ENCODE peak calls at places on chromosomes 5 and 9, in five cellular contexts. X is DND-41, V is MM.1S, B is SK-N-MC, Q is hepatocyte. K is an unnamed sample.

GRCh38 chr9:137233143-137233980 is 2.7 kb downstream of the SLC34A3 start:
- DNase-seq in X (no peak), V (no peak), B (no peak), Q (no peak), K (no peak)

GRCh38 chr9:120436937-120437592 is 142.9 kb downstream of the CDK5RAP2 start:
- DNase-seq in X (no peak), V (no peak), B (no peak), Q (no peak), K (no peak)

GRCh38 chr5:66864240-66864884 is 268.2 kb downstream of the MAST4 start:
- DNase-seq in X (peak), V (peak), B (no peak), Q (no peak), K (peak)

GRCh38 chr9:134007571-134007970 is 15.4 kb upstream of the VAV2 start:
- DNase-seq in X (no peak), V (no peak), B (no peak), Q (no peak), K (no peak)

GRCh38 chr5:35117960-35118359 is 70.2 kb upstream of the AGXT2 start:
- DNase-seq in X (no peak), V (no peak), B (no peak), Q (no peak), K (no peak)

GRCh38 chr9:18531127-18531526 is 57.2 kb downstream of the ADAMTSL1 start:
- DNase-seq in X (no peak), V (no peak), B (no peak), Q (no peak), K (no peak)

GRCh38 chr5:71865202-71865601 is 146.1 kb downstream of the CARTPT start:
- DNase-seq in X (no peak), V (no peak), B (no peak), Q (peak), K (no peak)

GRCh38 chr5:53008751-53009150 is 19.6 kb downstream of the ITGA2 start:
- DNase-seq in X (no peak), V (no peak), B (no peak), Q (no peak), K (no peak)

GRCh38 chr5:177957241-177957640 is 38.8 kb downstream of the PROP1 start:
- DNase-seq in X (no peak), V (no peak), B (no peak), Q (no peak), K (no peak)

GRCh38 chr9:124298646-124299235 is 41.0 kb downstream of the NEK6 start:
- DNase-seq in X (no peak), V (no peak), B (no peak), Q (no peak), K (no peak)

GRCh38 chr9:132820545-132820944 is 57.5 kb downstream of the AK8 start:
- DNase-seq in X (no peak), V (no peak), B (no peak), Q (no peak), K (no peak)

GRCh38 chr9:100352201-100352726 is 478 bp downstream of the TEX10 start:
- DNase-seq in X (peak), V (peak), B (no peak), Q (peak), K (peak)

GRCh38 chr5:177476531-177477233 is 3.2 kb upstream of the DBN1 start:
- DNase-seq in X (no peak), V (no peak), B (no peak), Q (no peak), K (peak)

GRCh38 chr5:68242743-68243142 is 27.2 kb downstream of the PIK3R1 start:
- DNase-seq in X (no peak), V (no peak), B (no peak), Q (no peak), K (no peak)

GRCh38 chr9:752201-752600 is 89.3 kb upstream of the DMRT1 start:
- DNase-seq in X (no peak), V (no peak), B (no peak), Q (peak), K (no peak)

GRCh38 chr5:78007232-78007631 is 231.1 kb upstream of the TBCA start:
- DNase-seq in X (no peak), V (no peak), B (no peak), Q (no peak), K (no peak)

GRCh38 chr5:74401566-74402320 is 238.8 kb downstream of the ENC1 start:
- DNase-seq in X (no peak), V (no peak), B (no peak), Q (no peak), K (no peak)

GRCh38 chr5:77816686-77817085 is 40.5 kb upstream of the TBCA start:
- DNase-seq in X (no peak), V (no peak), B (no peak), Q (no peak), K (no peak)

GRCh38 chr5:81397169-81397568 is 3.2 kb upstream of the ACOT12 start:
- DNase-seq in X (no peak), V (no peak), B (no peak), Q (no peak), K (no peak)

GRCh38 chr9:137279741-137280477 is 2.4 kb downstream of the TOR4A start:
- DNase-seq in X (no peak), V (no peak), B (no peak), Q (peak), K (no peak)

GRCh38 chr5:115452791-115453190 is 91.8 kb downstream of the FEM1C start:
- DNase-seq in X (no peak), V (no peak), B (no peak), Q (no peak), K (no peak)

GRCh38 chr5:176743136-176743827 is 67.1 kb upstream of the UNC5A start:
- DNase-seq in X (no peak), V (no peak), B (no peak), Q (peak), K (peak)

GRCh38 chr5:42984307-42984706 is 55.8 kb downstream of the ANXA2R start:
- DNase-seq in X (no peak), V (no peak), B (no peak), Q (no peak), K (no peak)

GRCh38 chr9:34928921-34929320 is 29.2 kb upstream of the PHF24 start:
- DNase-seq in X (no peak), V (no peak), B (no peak), Q (no peak), K (no peak)

GRCh38 chr9:272251-273213 is 57.9 kb downstream of the DOCK8 start:
- DNase-seq in X (peak), V (peak), B (no peak), Q (no peak), K (no peak)

GRCh38 chr5:79285285-79285684 is 49.4 kb downstream of the JMY start:
- DNase-seq in X (no peak), V (no peak), B (no peak), Q (no peak), K (no peak)

GRCh38 chr5:114223866-114224265 is 138.0 kb upstream of the KCNN2 start:
- DNase-seq in X (no peak), V (peak), B (no peak), Q (peak), K (peak)

GRCh38 chr5:59193616-59194319 is 610.9 kb downstream of the RAB3C start:
- DNase-seq in X (no peak), V (no peak), B (no peak), Q (peak), K (no peak)

GRCh38 chr9:124834586-124834985 is 18.7 kb upstream of the WDR38 start:
- DNase-seq in X (no peak), V (no peak), B (no peak), Q (peak), K (no peak)

GRCh38 chr5:39476466-39477215 is 51.9 kb upstream of the DAB2 start:
- DNase-seq in X (no peak), V (no peak), B (peak), Q (no peak), K (no peak)

GRCh38 chr9:73714294-73714693 is 562.6 kb downstream of the ANXA1 start:
- DNase-seq in X (no peak), V (no peak), B (no peak), Q (no peak), K (no peak)

GRCh38 chr5:157575096-157575872 is at the start of gene ADAM19:
- DNase-seq in X (peak), V (no peak), B (no peak), Q (peak), K (peak)

GRCh38 chr5:68114641-68115040 is 100.9 kb upstream of the PIK3R1 start:
- DNase-seq in X (no peak), V (no peak), B (no peak), Q (no peak), K (no peak)

GRCh38 chr9:101485873-101486692 is 47.6 kb upstream of the RNF20 start:
- DNase-seq in X (no peak), V (no peak), B (no peak), Q (peak), K (peak)
- H3K4me3 ChIP-seq in X (no peak), V (no peak), B (no peak), Q (peak), K (peak)

DNA sequence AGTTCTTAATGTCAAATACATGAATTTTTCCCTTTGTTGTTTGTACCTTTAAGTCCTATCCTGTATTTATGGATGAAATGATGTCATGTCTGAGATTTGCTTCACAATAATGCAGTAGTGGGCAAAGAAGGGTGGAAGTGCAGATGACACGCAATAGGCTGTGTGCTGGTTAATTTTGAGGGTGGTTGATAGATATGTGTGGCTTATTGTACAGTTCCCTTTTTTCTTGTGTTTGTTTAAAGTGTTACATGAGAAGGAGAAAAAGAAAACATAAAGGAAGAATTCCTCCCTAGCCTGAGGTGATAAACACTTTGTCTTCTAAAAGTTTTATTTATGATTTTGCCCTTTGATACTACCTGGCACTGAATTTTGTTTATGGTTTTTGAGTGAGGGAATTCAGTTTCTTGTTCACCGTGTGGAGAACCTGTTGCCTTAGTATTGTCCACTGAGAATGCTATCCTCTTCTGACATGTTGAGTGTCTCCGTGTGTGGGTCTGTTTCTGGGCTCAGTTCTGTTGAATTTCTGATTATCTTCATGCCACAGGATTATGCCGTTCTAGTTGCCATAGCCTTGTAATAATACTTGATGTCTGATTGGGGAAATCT is 52.2 kb upstream of the FAM120AOS start:
- DNase-seq in X (no peak), V (no peak), B (no peak), Q (no peak), K (no peak)
- H3K27ac ChIP-seq in X (no peak), V (peak), B (no peak), Q (no peak), K (no peak)

DNA sequence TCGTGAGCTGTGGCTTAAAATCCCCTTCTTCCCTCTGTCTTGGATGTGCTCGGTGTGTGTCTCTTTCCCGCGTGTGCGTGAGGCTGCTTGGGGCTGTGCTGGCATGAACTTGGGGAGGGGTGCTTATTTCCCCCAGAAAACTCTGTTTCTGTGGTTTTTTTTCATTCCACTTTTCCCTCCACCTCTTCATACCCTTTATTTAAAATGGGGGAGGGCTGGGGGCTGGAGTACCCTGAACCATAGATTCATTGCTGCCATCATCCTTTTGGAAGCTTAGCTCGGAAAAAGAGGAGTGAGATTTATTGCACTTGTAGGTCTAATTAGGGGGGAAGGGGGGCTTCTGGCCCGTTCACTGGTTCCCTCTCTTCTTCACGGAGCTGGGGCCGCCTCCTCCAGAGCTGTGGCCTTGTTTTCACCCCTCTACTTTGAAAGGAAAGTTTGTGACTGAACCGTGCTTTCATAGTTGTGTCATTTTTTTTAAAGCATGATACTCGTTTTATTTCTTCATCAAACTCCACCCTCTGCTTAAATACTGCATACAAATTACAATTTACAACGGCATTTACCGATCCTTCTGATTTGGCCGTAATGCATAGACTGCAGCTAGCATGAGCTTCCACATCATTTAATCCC is 2.8 kb downstream of the NR2F1 start:
- DNase-seq in X (no peak), V (no peak), B (no peak), Q (no peak), K (peak)
- TF ChIP-seq EZH2 in X (no peak), V (no peak), B (no peak), Q (no peak), K (peak)

GRCh38 chr5:32193591-32193990 is 19.5 kb upstream of the GOLPH3 start:
- DNase-seq in X (no peak), V (no peak), B (no peak), Q (peak), K (no peak)
- H3K4me3 ChIP-seq in X (no peak), V (no peak), B (no peak), Q (no peak), K (no peak)

GRCh38 chr5:172874647-172875371 is 40.8 kb downstream of the ERGIC1 start:
- DNase-seq in X (no peak), V (no peak), B (no peak), Q (no peak), K (no peak)
- H3K27ac ChIP-seq in X (no peak), V (no peak), B (no peak), Q (no peak), K (no peak)

K was measured in GM23338.